ENCODE peak calls at places on chromosomes 7 and 10, in five cellular contexts. E is stimulated activated CD8-positive, alpha-beta memory T cell treated with anti-CD3 and anti-CD28 coated beads, Interleukin-4, amount 100 ng/mL, for 4 hours; B is NCI-H2171; S is lung; Q is A172. K is an unnamed sample.

GRCh38 chr7:133827707-133828580 is 299.2 kb upstream of the LRGUK start:
- DNase-seq in Q (no peak), S (no peak), B (no peak), E (no peak), K (no peak)

GRCh38 chr10:77970869-77971803 is 44.6 kb upstream of the DLG5 start:
- DNase-seq in S (peak), E (no peak), Q (peak), B (no peak), K (no peak)

GRCh38 chr10:6977641-6978627 is 397.9 kb upstream of the PRKCQ start:
- DNase-seq in Q (no peak), B (no peak), E (no peak), S (no peak), K (no peak)

GRCh38 chr7:155232911-155233702 is 64.6 kb upstream of the INSIG1 start:
- DNase-seq in Q (no peak), S (no peak), E (no peak), B (no peak), K (no peak)

GRCh38 chr7:28272461-28272877 is 91.9 kb upstream of the JAZF1 start:
- DNase-seq in B (peak), E (no peak), S (no peak), Q (peak), K (peak)

GRCh38 chr10:435397-435796 is 254.1 kb downstream of the DIP2C start:
- DNase-seq in Q (no peak), E (no peak), S (no peak), B (no peak), K (no peak)

GRCh38 chr7:131667699-131668098 is 111.3 kb upstream of the PODXL start:
- DNase-seq in Q (no peak), S (no peak), B (no peak), E (no peak), K (no peak)

GRCh38 chr7:132656846-132657776 is 80.8 kb upstream of the PLXNA4 start:
- DNase-seq in B (peak), Q (no peak), E (no peak), S (no peak), K (peak)

GRCh38 chr7:151074817-151075661 is 5.6 kb downstream of the FASTK start:
- DNase-seq in B (no peak), Q (no peak), E (no peak), S (no peak), K (no peak)

GRCh38 chr7:150949564-150949963 is 28.6 kb downstream of the KCNH2 start:
- DNase-seq in Q (no peak), E (no peak), B (no peak), S (no peak), K (no peak)

GRCh38 chr10:133458710-133459453 is 5.1 kb downstream of the SCART1 start:
- DNase-seq in E (no peak), B (no peak), S (peak), Q (no peak), K (no peak)

GRCh38 chr7:82257118-82257695 is 186.4 kb downstream of the CACNA2D1 start:
- DNase-seq in Q (no peak), E (no peak), B (no peak), S (no peak), K (no peak)

GRCh38 chr7:47216439-47216838 is 365.5 kb downstream of the TNS3 start:
- DNase-seq in Q (no peak), S (no peak), B (no peak), E (no peak), K (no peak)

GRCh38 chr10:44978570-44979280 is at the start of gene DEPP1:
- DNase-seq in Q (peak), B (peak), S (peak), E (no peak), K (peak)

GRCh38 chr7:74097937-74098614 is 14.5 kb downstream of the LIMK1 start:
- DNase-seq in Q (peak), S (no peak), B (no peak), E (no peak), K (peak)

GRCh38 chr7:133703547-133703946 is 423.6 kb upstream of the LRGUK start:
- DNase-seq in Q (peak), S (no peak), B (no peak), E (no peak), K (no peak)

GRCh38 chr7:7922684-7923385 is 45.8 kb upstream of the GLCCI1 start:
- DNase-seq in E (no peak), S (no peak), B (peak), Q (no peak), K (peak)

GRCh38 chr7:137992042-137992737 is 9.7 kb downstream of the CREB3L2 start:
- DNase-seq in S (no peak), Q (no peak), E (no peak), B (no peak), K (no peak)

GRCh38 chr7:74656421-74656910 is 1.1 kb upstream of the GTF2I start:
- DNase-seq in Q (peak), S (peak), B (peak), E (peak), K (peak)

GRCh38 chr10:47181057-47181849 is 118.7 kb upstream of the GDF10 start:
- DNase-seq in S (peak), B (no peak), E (no peak), Q (no peak), K (peak)

GRCh38 chr10:61842755-61843497 is 58.6 kb upstream of the ARID5B start:
- DNase-seq in B (no peak), E (no peak), S (no peak), Q (peak), K (no peak)

GRCh38 chr7:51175316-51175991 is 141.2 kb downstream of the COBL start:
- DNase-seq in Q (no peak), S (no peak), B (no peak), E (no peak), K (no peak)

GRCh38 chr7:105934577-105935185 is 28.4 kb upstream of the CDHR3 start:
- DNase-seq in B (no peak), E (no peak), Q (peak), S (peak), K (peak)

GRCh38 chr10:29411666-29412335 is 122.9 kb downstream of the LYZL1 start:
- DNase-seq in B (no peak), Q (no peak), S (no peak), E (no peak), K (peak)

K was measured in NCI-H82.